ENCODE peak calls at places on chromosomes 1 and 21, in seven cellular contexts. G, J, M, V, Q, C and P are unnamed samples.

GRCh38 chr1:151846062-151846568 is 6.5 kb upstream of the C2CD4D start:
- DNase-seq in G (no peak), J (no peak), M (peak; percentile 74), V (no peak), Q (no peak), C (peak; percentile 46), P (peak; percentile 52)

GRCh38 chr1:23527366-23527765 is 3.7 kb downstream of the E2F2 start:
- DNase-seq in G (no peak), J (no peak), M (no peak), V (no peak), Q (no peak), C (no peak), P (no peak)

GRCh38 chr1:40646385-40646784 is 19.1 kb downstream of the RIMS3 start:
- DNase-seq in G (no peak), J (no peak), M (peak; percentile 64), V (no peak), Q (no peak), C (no peak), P (peak; percentile 20)

GRCh38 chr1:234886081-234886874 is 242.4 kb downstream of the TOMM20 start:
- DNase-seq in G (no peak), J (no peak), M (no peak), V (no peak), Q (no peak), C (peak; percentile 59), P (peak; percentile 79)

GRCh38 chr1:221722254-221723017 is 19.5 kb downstream of the DUSP10 start:
- DNase-seq in G (no peak), J (no peak), M (no peak), V (no peak), Q (no peak), C (no peak), P (no peak)

GRCh38 chr1:242802973-242803372 is 278.5 kb upstream of the PLD5 start:
- DNase-seq in G (no peak), J (no peak), M (no peak), V (no peak), Q (no peak), C (no peak), P (no peak)

GRCh38 chr1:181314959-181315358 is 168.4 kb upstream of the CACNA1E start:
- DNase-seq in G (no peak), J (no peak), M (no peak), V (no peak), Q (no peak), C (no peak), P (no peak)

GRCh38 chr1:53949023-53949611 is 3.0 kb downstream of the LRRC42 start:
- DNase-seq in G (no peak), J (no peak), M (peak; percentile 48), V (no peak), Q (no peak), C (peak; percentile 62), P (peak; percentile 64)

GRCh38 chr21:35911412-35912191 is 148.7 kb downstream of the SETD4 start:
- DNase-seq in G (no peak), J (no peak), M (no peak), V (no peak), Q (no peak), C (no peak), P (no peak)

GRCh38 chr1:56432561-56432971 is 146.8 kb downstream of the PLPP3 start:
- DNase-seq in G (no peak), J (no peak), M (no peak), V (no peak), Q (no peak), C (no peak), P (no peak)

GRCh38 chr1:38064232-38064903 is 17.8 kb upstream of the POU3F1 start:
- DNase-seq in G (no peak), J (no peak), M (peak; percentile 89), V (peak; percentile 10), Q (no peak), C (no peak), P (peak; percentile 46)

GRCh38 chr1:155976062-155976912 is 2.1 kb downstream of the ARHGEF2 start:
- DNase-seq in G (peak; percentile 82), J (peak; percentile 49), M (peak; percentile 35), V (no peak), Q (peak; percentile 60), C (peak; percentile 98), P (peak; percentile 87)

GRCh38 chr1:65255088-65256050 is 54.0 kb upstream of the DNAJC6 start:
- DNase-seq in G (no peak), J (no peak), M (no peak), V (no peak), Q (no peak), C (no peak), P (peak; percentile 17)

GRCh38 chr1:153592706-153593105 is 20.2 kb downstream of the S100A16 start:
- DNase-seq in G (no peak), J (no peak), M (no peak), V (no peak), Q (no peak), C (no peak), P (no peak)

GRCh38 chr1:15176120-15176519 is 22.6 kb downstream of the TMEM51 start:
- DNase-seq in G (no peak), J (no peak), M (no peak), V (no peak), Q (no peak), C (no peak), P (no peak)

GRCh38 chr1:28369518-28370219 is at the start of gene PHACTR4:
- DNase-seq in G (peak; percentile 96), J (peak; percentile 78), M (peak; percentile 94), V (peak; percentile 71), Q (peak; percentile 70), C (peak; percentile 92), P (peak; percentile 89)